ENCODE peak calls at places on chromosomes 7 and 10, in five cellular contexts. F is HepG2, U is mammary epithelial cell, O is astrocyte, Z is PC-3. P is an unnamed sample.
A peak's percentile ranks its signal among the peaks of the same experiment; 100 is the strongest.

GRCh38 chr10:31397852-31398251 is 78.8 kb downstream of the ZEB1 start:
- DNase-seq in U (no peak), O (no peak), F (no peak), Z (no peak), P (no peak)

GRCh38 chr10:78341953-78342614 is 308.4 kb downstream of the RPS24 start:
- DNase-seq in F (no peak), Z (no peak), O (no peak), U (no peak), P (no peak)

GRCh38 chr10:24958701-24959392 is 6.4 kb upstream of the PRTFDC1 start:
- DNase-seq in F (no peak), O (peak; percentile 90), Z (no peak), U (peak; percentile 36), P (no peak)

GRCh38 chr7:525740-526139 is 6.1 kb upstream of the PDGFA start:
- DNase-seq in U (no peak), Z (peak; percentile 41), O (no peak), F (no peak), P (peak; percentile 33)

GRCh38 chr10:84613336-84614021 is 285.1 kb downstream of the CCSER2 start:
- DNase-seq in F (peak; percentile 77), O (peak; percentile 2), U (peak; percentile 51), Z (peak; percentile 87), P (no peak)

GRCh38 chr10:122525788-122526187 is 34.8 kb upstream of the DMBT1 start:
- DNase-seq in Z (peak; percentile 33), F (peak; percentile 30), O (no peak), U (no peak), P (no peak)

GRCh38 chr10:128687408-128687807 is 561.2 kb upstream of the MKI67 start:
- DNase-seq in Z (no peak), O (no peak), F (no peak), U (no peak), P (no peak)

GRCh38 chr10:43679509-43679908 is 30.8 kb upstream of the ZNF32 start:
- DNase-seq in Z (no peak), F (no peak), O (peak; percentile 25), U (peak; percentile 16), P (no peak)

GRCh38 chr7:115410972-115411686 is 489.2 kb downstream of the MDFIC start:
- DNase-seq in F (no peak), O (no peak), Z (no peak), U (no peak), P (no peak)

GRCh38 chr10:83886871-83887270 is 252.4 kb upstream of the GHITM start:
- DNase-seq in F (no peak), O (peak; percentile 10), U (no peak), Z (no peak), P (no peak)

GRCh38 chr10:43133196-43133808 is 4.9 kb upstream of the CSGALNACT2 start:
- DNase-seq in U (no peak), F (no peak), O (no peak), Z (no peak), P (no peak)

GRCh38 chr7:141585592-141586510 is 34.6 kb downstream of the AGK start:
- DNase-seq in Z (peak; percentile 59), O (peak; percentile 99), U (peak; percentile 83), F (peak; percentile 85), P (peak; percentile 34)

GRCh38 chr10:15067154-15067553 is 21.4 kb downstream of the ACBD7 start:
- DNase-seq in O (no peak), Z (no peak), U (no peak), F (no peak), P (no peak)

GRCh38 chr7:29989257-29989995 is at the start of gene SCRN1:
- DNase-seq in U (peak; percentile 42), O (no peak), F (peak; percentile 22), Z (peak; percentile 25), P (no peak)

GRCh38 chr10:62614389-62615157 is 189.9 kb upstream of the ADO start:
- DNase-seq in Z (peak; percentile 99), F (no peak), O (peak; percentile 77), U (peak; percentile 89), P (no peak)

DNA sequence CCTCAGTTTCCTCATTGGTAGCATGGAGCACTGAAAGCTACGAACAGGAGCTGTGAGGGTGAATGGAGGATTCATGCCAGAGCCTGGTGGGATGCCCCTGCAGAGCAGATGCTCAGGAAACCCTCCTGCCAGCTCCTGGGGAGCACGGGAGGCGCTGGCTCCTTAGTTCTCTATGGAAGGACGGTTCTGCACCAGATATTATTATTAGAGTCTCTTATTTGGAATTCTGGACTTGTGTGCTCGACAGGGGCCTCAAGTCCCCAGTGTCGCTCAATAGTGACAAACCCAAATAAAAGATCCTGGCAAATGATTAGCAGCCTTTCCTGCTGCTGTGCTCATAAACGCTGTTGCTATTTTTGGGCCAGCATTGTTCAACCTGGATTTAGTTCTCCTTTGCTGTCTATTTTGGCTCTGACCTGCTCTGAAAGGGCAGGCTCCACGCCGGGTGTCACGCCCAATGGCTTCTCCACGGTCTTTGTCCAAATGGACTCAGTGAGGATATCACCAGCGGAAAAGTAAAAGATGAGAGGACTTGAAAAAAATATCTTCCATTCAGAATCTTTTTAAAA is 23.0 kb upstream of the KLF6 start:
- DNase-seq in O (no peak), U (no peak), Z (no peak), F (no peak), P (no peak)
- H3K4me1 ChIP-seq in O (peaks cover 73% of the 10 kb centered on the region), U (peaks cover 62% of the 10 kb centered on the region), Z (peaks cover 85% of the 10 kb centered on the region), F (peaks cover 96% of the 10 kb centered on the region), P (peaks cover 77% of the 10 kb centered on the region)

GRCh38 chr7:1968397-1969111 is 264.2 kb downstream of the MAD1L1 start:
- DNase-seq in F (no peak), O (no peak), Z (no peak), U (no peak), P (no peak)
- H3K4me2 ChIP-seq in F (no peak overlapping the region), O (no peak overlapping the region), Z (no peak overlapping the region), U (no peak overlapping the region), P (no peak overlapping the region)

DNA sequence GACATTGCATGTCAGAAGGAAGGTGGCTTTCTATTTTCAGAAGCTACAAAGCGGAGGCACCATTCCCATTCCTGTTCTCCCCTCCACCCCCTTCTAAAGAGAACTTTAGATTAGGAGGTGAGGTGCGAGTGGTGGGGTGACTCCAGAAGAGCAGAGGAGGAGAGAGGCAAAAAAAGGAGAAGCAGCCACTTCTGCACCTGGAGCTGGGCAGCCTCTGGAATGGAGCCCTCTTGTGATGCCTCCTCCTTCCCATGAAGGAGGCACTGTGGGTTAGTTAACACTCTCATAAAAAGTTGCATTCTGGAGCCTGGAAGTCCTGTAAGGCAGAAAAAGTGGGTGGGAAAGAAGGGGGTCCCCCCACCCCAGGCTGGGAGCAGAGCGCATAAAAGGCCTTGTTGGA is 4.8 kb downstream of the PTF1A start:
- DNase-seq in U (no peak), Z (no peak), F (no peak), O (no peak), P (no peak)
- TF ChIP-seq EZH2 in U (no peak), Z (no peak), F (no peak), O (no peak), P (no peak)

GRCh38 chr10:132277311-132277741 is 30.4 kb downstream of the STK32C start:
- DNase-seq in Z (no peak), O (no peak), F (no peak), U (no peak), P (no peak)
- H3K4me1 ChIP-seq in Z (no peaks in the 10 kb centered on the region), O (peaks cover 3% of the 10 kb centered on the region), F (peaks cover 12% of the 10 kb centered on the region), U (no peaks in the 10 kb centered on the region), P (no peaks in the 10 kb centered on the region)